ENCODE peak calls at places on chromosomes 2 and 18, in eight cellular contexts. C is dorsolateral prefrontal cortex, J is neural progenitor cell, R is cardiac fibroblast, Q is fibroblast of pulmonary artery, F is astrocyte of the cerebellum, U is breast epithelium, V is hepatocyte. W is an unnamed sample.

GRCh38 chr2:133130548-133131246 is 437.6 kb downstream of the NCKAP5 start:
- DNase-seq in C (no peak), J (no peak), R (no peak), Q (peak), F (no peak), U (no peak), V (no peak), W (no peak)

GRCh38 chr2:210577263-210578071 is 21.1 kb downstream of the CPS1 start:
- DNase-seq in C (no peak), J (peak), R (peak), Q (peak), F (peak), U (no peak), V (peak), W (no peak)

GRCh38 chr2:18178736-18179349 is 300.4 kb downstream of the KCNS3 start:
- DNase-seq in C (no peak), J (peak), R (peak), Q (peak), F (peak), U (no peak), V (peak), W (no peak)

GRCh38 chr18:50578651-50579050 is 18.8 kb downstream of the MAPK4 start:
- DNase-seq in C (no peak), J (no peak), R (no peak), Q (no peak), F (no peak), U (no peak), V (peak), W (no peak)

GRCh38 chr18:76874643-76875389 is 52.5 kb downstream of the ZNF236 start:
- DNase-seq in C (no peak), J (peak), R (no peak), Q (no peak), F (no peak), U (no peak), V (no peak), W (no peak)

GRCh38 chr2:8849322-8849721 is 11.9 kb upstream of the KIDINS220 start:
- DNase-seq in C (no peak), J (no peak), R (peak), Q (peak), F (peak), U (no peak), V (no peak), W (no peak)

GRCh38 chr18:50453014-50453680 is 78.3 kb downstream of the SKA1 start:
- DNase-seq in C (no peak), J (no peak), R (no peak), Q (no peak), F (no peak), U (no peak), V (no peak), W (no peak)

GRCh38 chr2:128420776-128421175 is 102.1 kb upstream of the HS6ST1 start:
- DNase-seq in C (peak), J (no peak), R (no peak), Q (no peak), F (no peak), U (no peak), V (no peak), W (no peak)

GRCh38 chr2:74984017-74984416 is 25.6 kb downstream of the POLE4 start:
- DNase-seq in C (no peak), J (no peak), R (no peak), Q (no peak), F (no peak), U (no peak), V (no peak), W (no peak)

GRCh38 chr2:13650586-13651180 is 933.9 kb downstream of the TRIB2 start:
- DNase-seq in C (no peak), J (peak), R (no peak), Q (no peak), F (no peak), U (no peak), V (peak), W (no peak)

GRCh38 chr2:138078153-138078552 is 113.9 kb downstream of the HNMT start:
- DNase-seq in C (no peak), J (no peak), R (peak), Q (no peak), F (no peak), U (no peak), V (no peak), W (peak)

GRCh38 chr2:341017-341542 is 53.2 kb upstream of the ALKAL2 start:
- DNase-seq in C (no peak), J (no peak), R (no peak), Q (no peak), F (no peak), U (no peak), V (no peak), W (no peak)

GRCh38 chr2:138061961-138062360 is 97.7 kb downstream of the HNMT start:
- DNase-seq in C (no peak), J (no peak), R (no peak), Q (no peak), F (no peak), U (no peak), V (no peak), W (no peak)

GRCh38 chr18:79495591-79496071 is 99.9 kb downstream of the NFATC1 start:
- DNase-seq in C (peak), J (no peak), R (no peak), Q (no peak), F (no peak), U (no peak), V (no peak), W (no peak)

GRCh38 chr2:105344704-105345345 is 7.5 kb downstream of the C2orf49 start:
- DNase-seq in C (no peak), J (peak), R (peak), Q (peak), F (peak), U (no peak), V (peak), W (no peak)

GRCh38 chr2:121390082-121390481 is 105.1 kb upstream of the TFCP2L1 start:
- DNase-seq in C (no peak), J (no peak), R (no peak), Q (no peak), F (no peak), U (no peak), V (no peak), W (no peak)

GRCh38 chr2:143717053-143717452 is 587.8 kb downstream of the ARHGAP15 start:
- DNase-seq in C (no peak), J (no peak), R (peak), Q (peak), F (no peak), U (no peak), V (no peak), W (no peak)

GRCh38 chr2:140882671-140883620 is 1247.9 kb downstream of the LRP1B start:
- DNase-seq in C (no peak), J (no peak), R (no peak), Q (no peak), F (peak), U (no peak), V (no peak), W (no peak)

GRCh38 chr2:187547353-187547979 is 6.8 kb downstream of the TFPI start:
- DNase-seq in C (no peak), J (no peak), R (peak), Q (peak), F (peak), U (no peak), V (peak), W (peak)

GRCh38 chr18:43017622-43018021 is 97.9 kb downstream of the RIT2 start:
- DNase-seq in C (no peak), J (no peak), R (no peak), Q (no peak), F (no peak), U (no peak), V (no peak), W (no peak)

GRCh38 chr2:79910643-79911042 is 393.9 kb downstream of the LRRTM1 start:
- DNase-seq in C (no peak), J (no peak), R (no peak), Q (no peak), F (no peak), U (no peak), V (no peak), W (no peak)

GRCh38 chr2:72917138-72917874 is at the start of gene EMX1:
- DNase-seq in C (peak), J (peak), R (no peak), Q (no peak), F (no peak), U (peak), V (peak), W (no peak)

GRCh38 chr2:138028538-138028937 is 64.3 kb downstream of the HNMT start:
- DNase-seq in C (no peak), J (no peak), R (no peak), Q (no peak), F (no peak), U (no peak), V (no peak), W (no peak)

GRCh38 chr2:30661173-30662107 is 145.8 kb downstream of the CAPN13 start:
- DNase-seq in C (no peak), J (no peak), R (no peak), Q (no peak), F (no peak), U (no peak), V (no peak), W (no peak)

GRCh38 chr2:239895116-239895515 is 130.0 kb downstream of the NDUFA10 start:
- DNase-seq in C (no peak), J (no peak), R (no peak), Q (no peak), F (no peak), U (no peak), V (no peak), W (no peak)

GRCh38 chr18:26771524-26771923 is 94.0 kb downstream of the AQP4 start:
- DNase-seq in C (no peak), J (peak), R (peak), Q (peak), F (no peak), U (no peak), V (peak), W (no peak)

GRCh38 chr18:21820811-21821143 is 80.2 kb downstream of the MIB1 start:
- DNase-seq in C (no peak), J (no peak), R (no peak), Q (no peak), F (no peak), U (no peak), V (no peak), W (no peak)

GRCh38 chr18:21823848-21824247 is 83.3 kb downstream of the MIB1 start:
- DNase-seq in C (no peak), J (no peak), R (no peak), Q (no peak), F (no peak), U (no peak), V (no peak), W (no peak)

GRCh38 chr18:21826196-21826595 is 85.6 kb downstream of the MIB1 start:
- DNase-seq in C (no peak), J (peak), R (peak), Q (peak), F (peak), U (no peak), V (no peak), W (peak)

GRCh38 chr18:21815101-21815500 is 74.5 kb downstream of the MIB1 start:
- DNase-seq in C (no peak), J (no peak), R (no peak), Q (no peak), F (no peak), U (no peak), V (no peak), W (no peak)

DNA sequence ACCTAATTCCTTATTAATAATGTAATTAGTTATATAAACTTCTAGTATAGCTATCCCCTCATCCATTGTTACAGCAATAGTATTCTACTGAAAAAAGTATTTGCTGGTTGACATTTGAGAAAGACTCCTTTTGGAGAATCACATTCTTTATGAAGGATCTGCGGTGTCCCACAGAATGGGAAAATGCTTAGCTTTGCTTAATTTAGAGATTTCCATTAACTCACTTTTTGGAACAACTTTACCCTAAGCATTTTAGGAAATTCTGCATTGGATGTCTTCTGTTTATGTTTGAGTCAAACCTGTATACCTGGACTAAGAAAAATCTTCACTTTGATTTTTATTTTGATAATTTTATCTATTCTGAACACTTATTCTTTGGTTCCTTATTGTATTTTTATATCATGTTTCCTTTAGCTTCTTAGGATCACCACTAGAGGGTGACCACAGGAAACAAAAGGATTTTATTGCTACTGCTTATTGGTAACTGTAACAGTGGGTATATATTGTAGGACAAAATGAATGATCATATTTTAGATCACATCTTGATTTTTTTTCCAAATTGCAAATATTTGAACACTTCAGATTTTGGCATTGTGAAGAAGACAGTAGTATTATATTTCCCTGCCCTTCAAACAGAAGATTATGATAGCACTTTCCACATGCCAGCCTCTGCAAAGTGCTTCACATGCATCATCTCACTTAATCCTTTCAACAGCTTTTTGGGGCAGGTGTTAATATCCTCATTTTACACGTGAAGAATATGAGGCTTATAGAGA is 79.6 kb downstream of the MIB1 start:
- DNase-seq in C (no peak), J (no peak), R (peak), Q (peak), F (peak), U (no peak), V (peak), W (no peak)
- TF ChIP-seq CTCF in C (peak), J (peak), R (peak), Q (peak), F (peak), U (no peak), V (peak), W (peak)

GRCh38 chr18:75162467-75162866 is 46.5 kb downstream of the PTGR3 start:
- DNase-seq in C (no peak), J (no peak), R (peak), Q (peak), F (peak), U (no peak), V (no peak), W (no peak)

GRCh38 chr18:75161629-75162028 is 47.3 kb downstream of the PTGR3 start:
- DNase-seq in C (no peak), J (no peak), R (peak), Q (no peak), F (peak), U (no peak), V (no peak), W (no peak)

GRCh38 chr18:75159238-75159518 is 49.8 kb downstream of the PTGR3 start:
- DNase-seq in C (no peak), J (peak), R (no peak), Q (no peak), F (no peak), U (no peak), V (no peak), W (no peak)

GRCh38 chr18:75158465-75159237 is 50.3 kb downstream of the PTGR3 start:
- DNase-seq in C (no peak), J (no peak), R (no peak), Q (no peak), F (no peak), U (no peak), V (no peak), W (no peak)

GRCh38 chr18:75160315-75160714 is 48.6 kb downstream of the PTGR3 start:
- DNase-seq in C (no peak), J (peak), R (peak), Q (no peak), F (no peak), U (no peak), V (no peak), W (no peak)
- H3K4me3 ChIP-seq in C (peak), J (no peak), R (no peak), Q (no peak), F (no peak), U (peak), V (no peak), W (no peak)

DNA sequence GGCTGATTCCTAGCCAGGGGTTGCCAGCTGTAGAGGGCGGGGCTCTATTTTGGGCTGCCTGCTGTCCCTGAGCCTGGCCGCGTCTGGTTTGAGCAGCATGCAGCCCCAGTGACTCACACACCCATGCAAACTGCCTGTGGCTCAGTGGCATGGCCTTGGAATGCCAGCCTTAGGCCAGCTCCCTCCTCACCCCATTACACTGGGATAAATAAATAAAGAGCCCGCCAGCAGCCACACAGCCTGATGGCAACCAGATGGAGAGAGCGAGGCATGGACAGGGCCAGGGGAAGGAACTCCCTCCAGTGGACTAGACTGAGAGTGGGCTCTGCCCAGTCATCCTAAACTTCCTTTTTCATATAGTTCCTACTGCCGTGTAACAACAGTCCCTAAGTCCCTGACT is 18.3 kb downstream of the NHEJ1 start:
- DNase-seq in C (no peak), J (no peak), R (peak), Q (peak), F (peak), U (peak), V (no peak), W (no peak)
- TF ChIP-seq CTCF in C (no peak), J (no peak), R (peak), Q (no peak), F (peak), U (no peak), V (no peak), W (peak)

GRCh38 chr2:60530228-60530627 is 23.2 kb downstream of the BCL11A start:
- DNase-seq in C (no peak), J (no peak), R (no peak), Q (no peak), F (no peak), U (no peak), V (peak), W (no peak)

GRCh38 chr2:60530660-60531276 is 22.7 kb downstream of the BCL11A start:
- DNase-seq in C (no peak), J (no peak), R (peak), Q (no peak), F (peak), U (peak), V (peak), W (no peak)

GRCh38 chr2:60533114-60534033 is 20.1 kb downstream of the BCL11A start:
- DNase-seq in C (no peak), J (no peak), R (no peak), Q (no peak), F (peak), U (no peak), V (peak), W (no peak)

GRCh38 chr2:60532421-60532820 is 21.0 kb downstream of the BCL11A start:
- DNase-seq in C (no peak), J (no peak), R (no peak), Q (no peak), F (no peak), U (no peak), V (no peak), W (no peak)

DNA sequence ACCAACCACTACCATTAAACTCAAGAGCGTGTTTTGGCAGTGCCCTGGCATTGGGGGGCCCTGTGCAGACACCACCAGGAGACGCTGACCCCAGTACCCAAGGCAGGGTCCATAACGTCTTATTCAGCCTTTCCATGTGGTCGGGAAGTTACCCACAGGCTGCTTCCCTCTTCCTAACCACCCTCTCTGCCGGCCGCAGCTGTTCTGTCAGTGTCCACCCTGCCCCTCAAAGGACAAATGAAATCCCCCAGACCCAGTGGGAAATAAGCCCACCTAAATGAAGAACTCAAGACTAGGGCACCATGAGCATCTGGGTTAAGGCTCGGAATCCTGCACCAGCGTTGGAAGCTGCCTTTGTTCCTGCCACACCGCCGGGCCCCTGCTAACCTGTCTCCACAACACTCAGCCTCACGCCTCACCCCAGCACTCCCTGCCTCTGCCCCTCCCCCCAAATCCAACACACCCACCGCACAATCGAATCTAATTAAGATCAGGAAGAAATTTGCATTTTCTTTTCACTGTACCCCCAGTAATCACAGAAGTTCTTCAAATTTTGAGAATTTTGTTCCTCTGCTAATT is 21.7 kb downstream of the BCL11A start:
- DNase-seq in C (no peak), J (peak), R (no peak), Q (no peak), F (no peak), U (no peak), V (no peak), W (no peak)
- H3K4me3 ChIP-seq in C (peak), J (peak), R (no peak), Q (no peak), F (no peak), U (no peak), V (no peak), W (no peak)

GRCh38 chr2:155095613-155096012 is 397.1 kb downstream of the KCNJ3 start:
- DNase-seq in C (no peak), J (no peak), R (no peak), Q (no peak), F (no peak), U (no peak), V (no peak), W (no peak)
- TF ChIP-seq CTCF in C (no peak), J (no peak), R (no peak), Q (no peak), F (no peak), U (no peak), V (no peak), W (no peak)